ENCODE peak calls at places on chromosome 11, in eight cellular contexts. M is Kasumi-1; H is GM12892; G is NCI-H1092; Y is NCI-H1417; O is T47D; Z is stimulated activated CD4-positive, alpha-beta T cell treated with anti-CD3 and anti-CD28 coated beads, Interleukin-1b, Interleukin-23, amount 100 ng/mL, for 24 hours; L is CD4-positive, alpha-beta T cell. J is an unnamed sample.

GRCh38 chr11:26827567-26828037 is 105.7 kb upstream of the SLC5A12 start:
- DNase-seq in M (no peak), H (no peak), G (no peak), Y (no peak), O (no peak), Z (no peak), L (no peak), J (no peak)

GRCh38 chr11:83152245-83152644 is 4.7 kb upstream of the PCF11 start:
- DNase-seq in M (no peak), H (no peak), G (no peak), Y (no peak), O (no peak), Z (no peak), L (no peak), J (no peak)

GRCh38 chr11:60831501-60832079 is 10.3 kb upstream of the CCDC86 start:
- DNase-seq in M (no peak), H (no peak), G (peak), Y (peak), O (no peak), Z (no peak), L (no peak), J (no peak)

GRCh38 chr11:112285918-112286317 is 25.3 kb upstream of the PLET1 start:
- DNase-seq in M (no peak), H (no peak), G (no peak), Y (no peak), O (no peak), Z (no peak), L (no peak), J (no peak)

GRCh38 chr11:120216426-120217102 is 5.7 kb downstream of the OAF start:
- DNase-seq in M (no peak), H (no peak), G (no peak), Y (no peak), O (no peak), Z (no peak), L (no peak), J (no peak)

GRCh38 chr11:121451178-121451981 is 734 bp upstream of the SORL1 start:
- DNase-seq in M (no peak), H (no peak), G (no peak), Y (no peak), O (no peak), Z (no peak), L (no peak), J (peak)

GRCh38 chr11:95142431-95142830 is 52.8 kb downstream of the ENDOD1 start:
- DNase-seq in M (no peak), H (no peak), G (no peak), Y (no peak), O (no peak), Z (no peak), L (no peak), J (no peak)

GRCh38 chr11:78256962-78257361 is 68.2 kb downstream of the USP35 start:
- DNase-seq in M (peak), H (no peak), G (no peak), Y (no peak), O (no peak), Z (no peak), L (no peak), J (no peak)

GRCh38 chr11:76604652-76605241 is 65.8 kb downstream of the LRRC32 start:
- DNase-seq in M (no peak), H (no peak), G (no peak), Y (no peak), O (no peak), Z (no peak), L (no peak), J (no peak)

GRCh38 chr11:72685560-72686480 is 11.6 kb upstream of the PDE2A start:
- DNase-seq in M (no peak), H (no peak), G (no peak), Y (no peak), O (no peak), Z (peak), L (no peak), J (no peak)